ENCODE peak calls at places on chromosome 3, in four cellular contexts. T is B cell; G is CD4-positive, alpha-beta T cell; F is MM.1S. J is an unnamed sample.

GRCh38 chr3:184914628-184915027 is 102.7 kb downstream of the VPS8 start:
- DNase-seq in T (no peak), G (no peak), F (no peak), J (no peak)

GRCh38 chr3:89851974-89852621 is 744.7 kb downstream of the EPHA3 start:
- DNase-seq in T (no peak), G (no peak), F (no peak), J (no peak)

GRCh38 chr3:31732548-31732947 is 199.8 kb downstream of the STT3B start:
- DNase-seq in T (no peak), G (no peak), F (no peak), J (no peak)

GRCh38 chr3:107375682-107376081 is 1.6 kb upstream of the CCDC54 start:
- DNase-seq in T (no peak), G (no peak), F (no peak), J (no peak)

GRCh38 chr3:61315874-61316273 is 64.6 kb upstream of the FHIT start:
- DNase-seq in T (no peak), G (no peak), F (no peak), J (no peak)

GRCh38 chr3:143831208-143831607 is 17.1 kb downstream of the SLC9A9 start:
- DNase-seq in T (no peak), G (no peak), F (peak), J (no peak)

GRCh38 chr3:152331018-152331541 is 62.4 kb downstream of the MBNL1 start:
- DNase-seq in T (no peak), G (no peak), F (no peak), J (no peak)

GRCh38 chr3:147756478-147756877 is 347.3 kb downstream of the ZIC1 start:
- DNase-seq in T (no peak), G (no peak), F (no peak), J (no peak)

GRCh38 chr3:64360261-64360660 is 135.0 kb upstream of the PRICKLE2 start:
- DNase-seq in T (no peak), G (no peak), F (no peak), J (no peak)
- TF ChIP-seq CTCF in T (no peak), G (no peak), F (no peak), J (no peak)

DNA sequence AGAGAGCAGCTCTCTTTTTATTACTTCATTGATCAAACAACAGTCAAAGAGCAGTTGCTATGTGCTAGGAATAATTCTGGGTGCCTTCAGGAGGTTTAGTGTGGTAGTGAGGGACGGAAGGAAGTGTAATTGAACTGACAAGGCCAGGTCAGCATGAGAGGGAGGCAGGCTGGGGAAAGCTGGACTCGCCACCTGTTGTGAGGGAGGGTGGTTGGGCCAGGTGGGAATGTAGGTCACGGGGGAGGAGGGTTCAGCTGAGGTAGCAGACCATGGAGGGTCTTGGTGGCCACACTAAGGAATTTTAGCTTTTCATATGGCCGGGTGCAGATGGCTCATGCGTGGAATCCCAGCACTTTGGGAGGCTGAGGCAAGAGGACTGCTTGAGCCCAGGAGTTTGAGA is 1.5 kb upstream of the MAP6D1 start:
- DNase-seq in T (no peak), G (no peak), F (no peak), J (no peak)
- TF ChIP-seq CTCF in T (no peak), G (no peak), F (no peak), J (no peak)

GRCh38 chr3:42581400-42581708 is 413 bp downstream of the SEC22C start:
- DNase-seq in T (no peak), G (no peak), F (no peak), J (no peak)

GRCh38 chr3:42582474-42583070 is 805 bp upstream of the SEC22C start:
- DNase-seq in T (no peak), G (no peak), F (no peak), J (no peak)

GRCh38 chr3:42578054-42578453 is 3.7 kb downstream of the SEC22C start:
- DNase-seq in T (no peak), G (no peak), F (no peak), J (no peak)

GRCh38 chr3:42581709-42582473 is at the start of gene SEC22C:
- DNase-seq in T (peak), G (peak), F (peak), J (peak)
- TF ChIP-seq CTCF in T (peak), G (peak), F (peak), J (no peak)

GRCh38 chr3:197802505-197803459 is 11.7 kb downstream of the LRCH3 start:
- DNase-seq in T (no peak), G (no peak), F (peak), J (no peak)
- TF ChIP-seq CTCF in T (peak), G (peak), F (peak), J (peak)

DNA sequence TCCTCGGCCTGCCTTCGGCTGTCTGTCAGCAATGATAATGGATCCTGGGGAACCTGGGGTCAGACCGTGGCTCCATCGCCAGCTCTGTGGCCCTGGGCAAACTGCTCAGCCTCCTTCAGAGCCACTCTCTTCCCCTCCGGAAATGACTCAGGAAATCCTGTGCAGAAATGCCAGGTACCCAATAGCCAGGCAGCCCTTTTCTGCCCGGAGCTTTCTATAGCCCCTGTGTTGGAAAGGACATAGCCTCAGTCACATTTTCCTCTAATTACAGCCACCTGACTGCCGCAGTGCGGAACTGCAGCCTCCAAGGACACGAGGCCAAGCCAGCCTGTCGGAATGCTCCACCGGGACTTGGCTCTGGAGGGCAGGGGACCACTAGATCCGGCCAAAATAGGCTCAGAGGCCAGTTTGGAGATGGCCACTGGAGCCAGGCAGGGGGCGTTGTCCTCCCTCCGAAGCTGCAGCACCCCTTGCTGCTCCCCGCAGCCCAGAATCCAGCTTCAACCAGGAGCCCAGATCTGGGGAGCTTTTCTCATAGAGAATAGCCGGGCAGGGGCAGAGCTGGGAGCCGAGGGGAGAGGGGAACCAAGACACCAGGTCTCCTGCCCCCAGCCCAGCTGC is 11.6 kb upstream of the ZXDC start:
- DNase-seq in T (no peak), G (no peak), F (peak), J (no peak)
- TF ChIP-seq CTCF in T (no peak), G (no peak), F (peak), J (no peak)

DNA sequence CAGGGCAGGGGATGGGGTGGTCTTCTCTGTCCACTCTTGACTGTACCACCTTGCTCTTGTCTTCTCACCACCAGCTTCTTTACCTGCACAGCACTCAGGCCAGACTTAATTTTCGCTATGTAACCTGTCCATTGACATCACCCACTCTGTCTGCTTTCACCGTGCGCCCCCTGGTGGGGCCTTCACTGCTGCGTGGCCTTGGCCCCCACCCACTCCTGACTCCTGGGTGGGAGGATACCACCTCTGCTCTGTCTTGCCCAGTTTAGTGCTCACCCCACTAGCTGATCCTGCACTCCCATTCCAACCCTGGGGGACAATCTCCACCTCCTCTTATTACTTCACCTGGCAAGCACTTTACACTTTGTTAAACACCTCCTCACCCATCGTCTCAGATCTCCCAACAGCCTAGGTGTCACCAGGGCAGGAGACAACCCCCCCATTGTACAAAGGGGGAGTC is 17.7 kb downstream of the PTH1R start:
- DNase-seq in T (peak), G (peak), F (peak), J (peak)
- TF ChIP-seq CTCF in T (peak), G (peak), F (peak), J (peak)

DNA sequence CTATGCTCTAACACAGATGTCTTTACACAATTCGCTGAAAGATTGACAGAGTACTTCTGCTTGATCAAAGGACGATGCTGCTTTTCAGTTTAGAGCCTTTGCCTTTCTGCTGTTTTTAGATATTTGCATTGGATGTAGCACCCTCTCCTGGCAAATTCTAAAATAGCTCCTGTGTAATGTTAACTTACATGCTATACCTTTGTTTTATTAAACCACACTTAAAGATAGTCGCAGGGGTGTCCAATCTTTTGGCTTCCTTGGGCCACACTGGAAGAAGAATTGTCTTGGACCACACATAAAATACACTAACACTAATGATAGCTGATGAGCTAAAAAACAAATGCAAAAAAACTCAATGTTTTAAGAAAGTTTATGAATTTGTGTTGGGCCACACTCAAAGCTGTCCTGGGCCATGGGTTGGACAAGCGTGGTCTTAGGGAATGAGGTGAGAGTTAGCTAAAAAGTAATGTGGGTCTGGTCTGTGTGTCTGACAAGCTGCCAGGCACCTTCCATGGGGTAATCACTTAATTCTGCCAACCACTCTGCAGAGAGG is 62.9 kb downstream of the ATG7 start:
- DNase-seq in T (peak), G (peak), F (peak), J (no peak)
- TF ChIP-seq CTCF in T (peak), G (peak), F (peak), J (peak)

GRCh38 chr3:192409203-192409837 is 318.0 kb downstream of the FGF12 start:
- DNase-seq in T (peak), G (no peak), F (peak), J (no peak)

GRCh38 chr3:192408721-192409151 is 318.6 kb downstream of the FGF12 start:
- DNase-seq in T (no peak), G (no peak), F (peak), J (no peak)

GRCh38 chr3:192410684-192410960 is 316.7 kb downstream of the FGF12 start:
- DNase-seq in T (no peak), G (no peak), F (no peak), J (no peak)

GRCh38 chr3:192408007-192408655 is 319.2 kb downstream of the FGF12 start:
- DNase-seq in T (no peak), G (no peak), F (no peak), J (no peak)

DNA sequence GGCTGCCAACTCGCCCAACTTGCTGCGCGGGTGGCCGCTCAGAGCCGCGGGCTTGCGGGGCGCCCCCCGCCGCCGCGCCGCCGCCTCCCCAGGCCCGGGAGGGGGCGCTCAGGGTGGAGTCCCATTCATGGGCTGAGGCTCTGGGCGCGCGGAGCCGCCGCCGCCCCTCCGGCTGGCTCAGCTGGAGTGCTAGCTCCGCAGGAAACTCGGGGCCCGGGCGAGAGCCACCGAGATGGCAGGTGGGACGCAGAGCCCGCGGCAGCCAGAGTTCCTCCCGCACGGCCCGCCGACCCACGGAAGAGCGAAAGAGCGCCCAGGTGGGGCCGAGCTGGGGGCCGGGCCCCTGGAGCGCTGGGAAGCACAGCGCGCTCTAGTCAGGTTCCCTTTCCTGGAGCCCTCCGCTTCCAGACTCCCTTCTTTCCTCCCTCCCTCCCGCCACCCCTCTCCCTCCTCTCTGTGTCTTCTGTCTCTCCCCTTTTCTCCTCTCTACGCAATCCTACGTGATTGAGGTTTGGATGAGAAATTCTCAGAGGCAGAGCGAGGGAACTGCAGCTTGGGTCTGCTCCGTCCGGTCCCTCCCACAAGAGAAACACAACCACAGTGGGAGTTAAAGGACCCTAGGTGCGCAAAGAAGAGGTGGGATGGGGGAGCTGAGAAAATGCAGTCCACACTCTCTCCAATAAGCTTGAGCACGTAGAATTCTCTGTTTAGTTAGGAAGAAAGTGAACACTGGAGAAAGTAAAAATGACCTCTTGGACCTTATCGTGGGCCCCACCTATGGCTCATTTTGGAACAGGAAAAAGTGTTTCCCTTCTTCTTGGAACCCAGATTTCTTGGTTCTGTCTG is 317.3 kb downstream of the FGF12 start:
- DNase-seq in T (peak), G (no peak), F (peak), J (no peak)
- TF ChIP-seq CTCF in T (no peak), G (no peak), F (peak), J (no peak)

GRCh38 chr3:178703268-178703975 is 167.2 kb downstream of the KCNMB2 start:
- DNase-seq in T (no peak), G (no peak), F (no peak), J (no peak)
- TF ChIP-seq CTCF in T (no peak), G (no peak), F (no peak), J (no peak)

DNA sequence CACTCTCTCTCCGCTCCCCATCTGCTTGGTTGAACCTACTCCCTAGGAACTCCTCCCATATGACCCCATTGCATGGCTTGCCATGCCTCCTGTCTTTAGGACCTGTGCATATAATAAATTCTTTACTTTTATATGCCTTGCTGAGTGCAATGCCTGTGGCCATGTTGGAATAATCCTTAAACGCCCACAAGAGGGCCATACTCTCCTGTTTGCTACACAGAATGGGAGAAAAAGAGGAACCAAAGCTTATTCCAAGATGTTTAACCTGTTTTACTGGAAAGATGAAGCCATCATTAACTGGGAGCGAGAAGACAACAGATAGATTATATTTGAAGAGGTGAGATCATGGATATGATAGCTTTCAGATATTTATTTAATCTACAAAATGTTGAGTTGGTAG is 1097.8 kb downstream of the NAALADL2 start:
- DNase-seq in T (no peak), G (no peak), F (no peak), J (no peak)
- TF ChIP-seq CTCF in T (no peak), G (no peak), F (peak), J (no peak)